ENCODE peak calls at places on chromosome 1, in seven cellular contexts. Y is hypothalamus, L is AG08395, V is H54, Q is islet precursor cell, M is NCI-H1092, K is PC-9. O is an unnamed sample.

GRCh38 chr1:31152181-31152768 is 86.8 kb upstream of the PUM1 start:
- DNase-seq in Y (peak; percentile 18), Q (peak; percentile 94), L (peak; percentile 79), K (peak; percentile 91), M (no peak), V (peak; percentile 52), O (peak; percentile 71)

GRCh38 chr1:206687915-206688442 is 3.3 kb downstream of the MAPKAPK2 start:
- DNase-seq in L (no peak), Q (no peak), M (no peak), K (no peak), V (peak; percentile 46), Y (no peak), O (no peak)

GRCh38 chr1:224589006-224589405 is 27.1 kb upstream of the CNIH3 start:
- DNase-seq in M (no peak), V (no peak), K (no peak), Y (no peak), Q (no peak), L (peak; percentile 38), O (no peak)

GRCh38 chr1:162605225-162605927 is 26.9 kb upstream of the DDR2 start:
- DNase-seq in Y (no peak), K (peak; percentile 59), Q (no peak), L (peak; percentile 82), V (peak; percentile 42), M (no peak), O (peak; percentile 67)

GRCh38 chr1:39672551-39672947 is 642 bp upstream of the NT5C1A start:
- DNase-seq in L (no peak), V (no peak), M (no peak), Q (peak; percentile 63), K (no peak), Y (no peak), O (no peak)

GRCh38 chr1:201756411-201756810 is 72.5 kb upstream of the IPO9 start:
- DNase-seq in L (peak; percentile 57), Y (no peak), K (no peak), M (no peak), V (no peak), Q (no peak), O (peak; percentile 35)

GRCh38 chr1:10751160-10751559 is 45.3 kb downstream of the CASZ1 start:
- DNase-seq in V (no peak), K (no peak), Q (no peak), L (no peak), Y (no peak), M (no peak), O (no peak)

GRCh38 chr1:113205980-113206766 is 133.2 kb downstream of the LRIG2 start:
- DNase-seq in Q (peak; percentile 95), Y (no peak), L (no peak), V (no peak), M (no peak), K (peak; percentile 77), O (no peak)

GRCh38 chr1:168751195-168751650 is 22.2 kb upstream of the DPT start:
- DNase-seq in K (no peak), Q (no peak), Y (no peak), V (no peak), M (no peak), L (no peak), O (no peak)

GRCh38 chr1:37108596-37109188 is 74.4 kb upstream of the GRIK3 start:
- DNase-seq in L (no peak), V (no peak), K (no peak), M (no peak), Q (no peak), Y (no peak), O (no peak)

GRCh38 chr1:30035522-30036228 is 687.7 kb downstream of the MATN1 start:
- DNase-seq in V (no peak), L (no peak), K (no peak), Y (no peak), M (no peak), Q (no peak), O (no peak)

GRCh38 chr1:10953505-10954193 is 58.8 kb upstream of the TARDBP start:
- DNase-seq in V (no peak), L (no peak), Q (no peak), K (no peak), M (no peak), Y (no peak), O (no peak)

GRCh38 chr1:54566438-54567141 is 18.6 kb downstream of the ACOT11 start:
- DNase-seq in M (no peak), Q (peak; percentile 52), L (no peak), K (peak; percentile 59), Y (no peak), V (no peak), O (no peak)

GRCh38 chr1:220363196-220363831 is 91.1 kb upstream of the RAB3GAP2 start:
- DNase-seq in V (no peak), L (peak; percentile 6), K (no peak), Y (no peak), M (no peak), Q (peak; percentile 72), O (no peak)

GRCh38 chr1:240491156-240491555 is 120.8 kb downstream of the GREM2 start:
- DNase-seq in L (peak; percentile 30), M (no peak), Q (peak; percentile 69), Y (no peak), V (peak; percentile 62), K (no peak), O (no peak)

GRCh38 chr1:1123581-1124507 is 8.0 kb upstream of the C1orf159 start:
- DNase-seq in M (no peak), K (no peak), V (no peak), Y (no peak), L (peak; percentile 48), Q (no peak), O (peak; percentile 47)

GRCh38 chr1:219000606-219001005 is 173.1 kb upstream of the LYPLAL1 start:
- DNase-seq in K (no peak), L (no peak), M (no peak), Y (no peak), V (no peak), Q (no peak), O (no peak)

GRCh38 chr1:169207825-169208520 is 101.5 kb downstream of the ATP1B1 start:
- DNase-seq in L (peak; percentile 10), K (no peak), V (no peak), Y (no peak), M (no peak), Q (no peak), O (peak; percentile 16)

GRCh38 chr1:201258763-201259230 is 24.5 kb upstream of the PKP1 start:
- DNase-seq in L (no peak), K (no peak), Y (no peak), Q (peak; percentile 48), V (no peak), M (no peak), O (no peak)

GRCh38 chr1:2413495-2414296 is 1.3 kb upstream of the PEX10 start:
- DNase-seq in Y (no peak), M (no peak), L (no peak), K (no peak), Q (peak; percentile 66), V (no peak), O (no peak)

GRCh38 chr1:161905269-161905884 is 118.3 kb downstream of the OLFML2B start:
- DNase-seq in V (no peak), Q (no peak), Y (no peak), M (no peak), L (no peak), K (no peak), O (peak; percentile 13)

GRCh38 chr1:159675046-159675445 is 39.3 kb downstream of the CRP start:
- DNase-seq in K (no peak), Y (no peak), V (no peak), M (no peak), Q (no peak), L (no peak), O (peak; percentile 20)

GRCh38 chr1:8274396-8274795 is 43.5 kb upstream of the SLC45A1 start:
- DNase-seq in L (no peak), Y (no peak), Q (no peak), K (no peak), M (no peak), V (no peak), O (no peak)

GRCh38 chr1:193014354-193014753 is 44.8 kb downstream of the UCHL5 start:
- DNase-seq in Q (no peak), K (no peak), Y (no peak), L (no peak), M (no peak), V (no peak), O (no peak)

GRCh38 chr1:210853276-210853675 is 280.7 kb downstream of the KCNH1 start:
- DNase-seq in L (no peak), K (no peak), Q (no peak), Y (no peak), V (no peak), M (no peak), O (no peak)

GRCh38 chr1:70317087-70317486 is 37.4 kb downstream of the ANKRD13C start:
- DNase-seq in L (no peak), Y (no peak), Q (no peak), K (no peak), M (no peak), V (no peak), O (no peak)

GRCh38 chr1:65001238-65001792 is 35.0 kb upstream of the JAK1 start:
- DNase-seq in L (peak; percentile 82), M (no peak), Y (no peak), K (no peak), Q (peak; percentile 74), V (peak; percentile 77), O (peak; percentile 91)

O was measured in AG20443.